ENCODE peak calls at places on chromosomes 4 and X, in six cellular contexts. V is neuronal stem cell, L is uterus, K is lower lobe of right lung, P is right lobe of liver, X is sigmoid colon. J is an unnamed sample. For H3K36me3, the result is how much of the 10 kb centered on the place peaks cover.

GRCh38 chrX:53253293-53254020 is 27.9 kb downstream of the IQSEC2 start:
- DNase-seq in L (no peak), P (no peak), X (no peak), V (no peak), K (no peak), J (peak)

GRCh38 chrX:16786791-16787735 is 797 bp downstream of the TXLNG start:
- DNase-seq in V (no peak), X (peak), P (peak), K (peak), L (peak), J (peak)

GRCh38 chrX:120358687-120359086 is 3.2 kb upstream of the ATP1B4 start:
- DNase-seq in P (no peak), L (no peak), V (no peak), X (no peak), K (no peak), J (no peak)

GRCh38 chrX:1403228-1403627 is 11.3 kb upstream of the SLC25A6 start:
- DNase-seq in L (no peak), P (no peak), X (peak), K (peak), V (no peak), J (peak)

GRCh38 chr4:168541608-168541953 is 44.7 kb downstream of the PALLD start:
- DNase-seq in P (no peak), V (no peak), X (no peak), L (no peak), K (no peak), J (no peak)

GRCh38 chr4:76589402-76589801 is 154.4 kb downstream of the SHROOM3 start:
- DNase-seq in X (no peak), P (no peak), K (no peak), V (no peak), L (no peak), J (no peak)

GRCh38 chr4:170672571-170672970 is 582.8 kb upstream of the AADAT start:
- DNase-seq in L (no peak), K (no peak), X (no peak), V (no peak), P (no peak), J (no peak)

GRCh38 chrX:69031971-69032391 is 133.3 kb downstream of the PJA1 start:
- DNase-seq in L (no peak), V (no peak), P (no peak), X (no peak), K (no peak), J (no peak)

GRCh38 chr4:41661447-41662076 is 87.0 kb downstream of the PHOX2B start:
- DNase-seq in X (no peak), P (peak), K (peak), L (peak), V (peak), J (peak)

GRCh38 chr4:178241601-178242118 is 799.4 kb upstream of the AGA start:
- DNase-seq in P (no peak), L (no peak), K (no peak), V (no peak), X (no peak), J (no peak)

GRCh38 chr4:185143596-185143969 is 517 bp downstream of the SLC25A4 start:
- DNase-seq in X (peak), L (peak), P (peak), K (peak), V (no peak), J (peak)

GRCh38 chr4:138910201-138910913 is 105.2 kb upstream of the NOCT start:
- DNase-seq in V (no peak), P (no peak), L (no peak), X (no peak), K (no peak), J (no peak)

GRCh38 chrX:130118396-130118795 is 8.1 kb upstream of the ELF4 start:
- DNase-seq in V (no peak), P (no peak), L (peak), K (no peak), X (no peak), J (no peak)

GRCh38 chrX:65726708-65727107 is 59.3 kb downstream of the MSN start:
- DNase-seq in X (no peak), K (no peak), L (no peak), P (no peak), V (no peak), J (no peak)

GRCh38 chrX:47644557-47645091 is 5.7 kb downstream of the ELK1 start:
- DNase-seq in X (no peak), L (no peak), K (no peak), V (no peak), P (no peak), J (no peak)

GRCh38 chr4:67922697-67923096 is 38.9 kb upstream of the TMPRSS11D start:
- DNase-seq in L (no peak), K (no peak), V (no peak), P (no peak), X (no peak), J (no peak)

GRCh38 chr4:99633772-99634171 is 23.9 kb downstream of the C4orf54 start:
- DNase-seq in V (no peak), X (no peak), P (no peak), K (no peak), L (no peak), J (no peak)

GRCh38 chr4:54566608-54567007 is 91.1 kb upstream of the KIT start:
- DNase-seq in V (no peak), K (no peak), P (no peak), L (no peak), X (no peak), J (no peak)

GRCh38 chrX:100090931-100091330 is 319.1 kb downstream of the PCDH19 start:
- DNase-seq in X (no peak), K (no peak), P (no peak), V (no peak), L (no peak), J (no peak)

DNA sequence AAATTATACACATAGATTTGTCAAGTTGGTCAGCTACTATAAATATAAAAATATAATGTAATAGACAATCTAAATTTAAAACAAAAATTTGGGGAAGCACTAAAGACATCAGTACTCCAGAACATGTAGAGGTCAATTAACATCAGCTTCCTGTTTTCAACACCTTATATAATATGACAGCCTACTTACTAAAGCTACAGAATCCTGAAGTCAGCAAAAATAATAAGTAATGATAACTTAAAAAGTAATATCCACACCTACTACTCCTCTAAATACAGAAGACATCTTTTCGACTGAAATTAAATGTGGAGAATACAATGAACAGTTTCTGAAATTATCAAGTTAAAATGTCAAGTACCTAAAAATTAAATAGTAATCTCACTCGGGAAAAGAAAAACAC is 118.6 kb downstream of the LRBA start:
- DNase-seq in X (no peak), K (no peak), L (no peak), P (no peak), V (no peak), J (no peak)
- H3K36me3 ChIP-seq in X (under half), K (under half), L (under half), P (under half), V (under half), J (under half)

DNA sequence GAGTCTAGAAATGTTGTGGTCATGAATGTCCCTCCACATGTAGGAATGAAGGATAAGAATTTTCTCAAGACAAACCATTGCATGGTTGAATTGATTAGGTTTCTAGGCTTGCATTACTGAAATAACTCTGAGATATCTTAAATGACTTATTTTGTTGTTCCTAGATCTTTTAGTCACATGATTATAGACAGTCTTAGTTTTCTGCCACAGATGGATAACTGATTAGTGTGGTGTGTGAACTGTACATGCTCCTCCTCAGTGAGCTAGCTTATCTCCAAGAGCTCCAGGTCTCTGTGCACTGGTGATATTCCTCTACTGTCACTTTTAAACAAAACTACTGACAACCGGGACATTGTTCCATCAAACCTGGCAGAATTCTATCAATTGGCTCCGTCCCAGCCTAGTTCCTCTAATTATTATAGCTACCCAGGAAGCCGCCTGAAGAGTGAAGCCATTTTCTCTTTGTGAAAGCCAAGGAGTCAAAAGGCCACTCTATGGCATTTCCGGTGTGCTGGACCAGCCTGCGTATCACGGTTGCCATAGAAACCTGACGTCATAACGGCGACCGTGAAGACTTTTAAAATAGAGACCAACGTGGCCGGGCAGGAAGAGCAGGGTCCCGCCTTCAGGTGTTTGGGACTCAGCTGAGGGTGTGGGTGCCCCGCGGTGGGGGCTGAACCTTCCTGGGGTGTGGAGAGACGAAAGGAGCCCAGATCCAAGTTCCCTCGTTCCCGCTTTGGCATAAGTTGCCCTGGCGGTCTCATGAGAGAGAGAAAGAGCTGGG is 28.1 kb downstream of the BEX3 start:
- DNase-seq in L (peak), P (peak), X (peak), V (peak), K (peak), J (peak)
- H3K4me3 ChIP-seq in L (peak), P (peak), X (peak), V (peak), K (peak), J (peak)

GRCh38 chrX:136750364-136750763 is 30.4 kb downstream of the ARHGEF6 start:
- DNase-seq in X (no peak), L (no peak), V (no peak), K (no peak), P (no peak), J (no peak)

GRCh38 chrX:136752796-136753195 is 27.9 kb downstream of the ARHGEF6 start:
- DNase-seq in L (no peak), X (no peak), K (no peak), P (no peak), V (no peak), J (no peak)

GRCh38 chrX:136745215-136746173 is 35.2 kb downstream of the ARHGEF6 start:
- DNase-seq in V (no peak), L (no peak), K (no peak), P (no peak), X (no peak), J (no peak)

GRCh38 chrX:136742721-136743379 is 37.9 kb downstream of the ARHGEF6 start:
- DNase-seq in L (no peak), K (no peak), P (no peak), V (no peak), X (no peak), J (no peak)

DNA sequence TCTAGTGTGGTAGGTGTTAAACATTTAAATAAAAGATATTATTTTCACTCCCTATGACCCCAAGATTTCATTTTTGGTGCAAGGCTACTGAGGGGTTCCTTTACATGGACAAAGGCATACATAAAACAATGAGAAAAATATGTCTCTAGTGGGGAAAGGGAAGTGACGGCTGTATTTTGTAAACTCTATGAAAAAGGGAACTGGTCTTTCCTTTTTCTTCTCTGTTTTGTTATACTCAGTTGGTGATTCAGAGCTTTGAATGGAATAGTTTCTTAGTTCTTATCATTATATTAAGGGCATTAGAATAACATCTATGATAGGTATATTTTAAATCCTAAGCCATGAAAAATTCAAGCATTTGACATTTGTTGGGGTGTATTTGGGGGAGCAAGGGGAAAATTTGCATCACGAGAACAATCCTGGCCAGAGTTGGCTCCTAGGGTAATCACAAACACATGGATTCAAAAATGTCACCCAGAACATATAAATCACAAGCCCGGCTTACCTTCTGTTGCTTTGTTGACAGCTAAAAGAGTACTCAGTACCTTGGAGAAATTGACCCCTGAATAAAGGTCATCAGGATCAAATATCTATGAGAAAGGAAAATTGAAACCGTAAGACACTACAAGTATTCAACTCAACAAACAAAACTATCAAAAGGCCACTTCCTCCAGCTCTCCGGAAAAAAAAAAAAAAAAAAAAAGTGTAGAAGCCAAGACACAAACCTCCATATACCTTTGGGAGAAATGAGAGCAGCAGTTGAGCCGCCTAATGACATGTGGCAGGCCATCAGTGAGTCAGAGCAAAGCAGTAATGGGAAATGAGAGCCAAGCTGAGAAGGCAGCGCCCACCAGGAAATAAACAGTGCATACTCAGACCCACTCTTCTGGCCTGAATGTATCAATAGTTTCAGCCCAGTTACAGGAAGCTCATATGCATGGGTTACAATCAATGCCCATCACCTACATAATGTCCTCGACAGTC is 33.4 kb downstream of the ARHGEF6 start:
- DNase-seq in X (no peak), L (no peak), V (no peak), P (no peak), K (no peak), J (no peak)
- H3K36me3 ChIP-seq in X (under half), L (under half), V (under half), P (under half), K (under half), J (under half)

DNA sequence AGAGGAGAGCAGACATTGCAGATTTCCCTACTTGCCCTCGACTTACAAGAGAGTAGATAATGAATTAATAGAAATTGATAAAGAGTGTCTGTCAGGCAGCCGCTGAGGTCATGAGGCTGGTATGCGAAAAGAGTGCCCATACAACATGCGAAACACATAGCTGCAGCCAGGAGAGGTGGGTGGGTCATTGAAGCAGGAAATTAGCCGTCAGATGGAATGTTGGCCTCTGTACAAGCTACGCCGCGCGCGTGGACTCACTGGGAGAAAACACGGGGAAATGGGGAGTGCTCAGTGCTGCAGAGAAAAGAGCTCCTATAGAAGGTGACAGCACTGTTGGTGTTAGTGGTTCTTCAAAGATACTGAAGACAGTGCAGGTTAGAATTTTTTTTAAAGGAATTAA is 125.1 kb downstream of the RAPGEF2 start:
- DNase-seq in V (peak), K (peak), X (peak), P (peak), L (peak), J (peak)
- H3K4me3 ChIP-seq in V (no peak), K (peak), X (peak), P (no peak), L (peak), J (peak)

GRCh38 chrX:116824785-116825184 is 362.0 kb upstream of the CT83 start:
- DNase-seq in X (no peak), K (no peak), P (no peak), V (peak), L (no peak), J (no peak)
- H3K36me3 ChIP-seq in X (under half), K (under half), P (under half), V (under half), L (under half), J (under half)

DNA sequence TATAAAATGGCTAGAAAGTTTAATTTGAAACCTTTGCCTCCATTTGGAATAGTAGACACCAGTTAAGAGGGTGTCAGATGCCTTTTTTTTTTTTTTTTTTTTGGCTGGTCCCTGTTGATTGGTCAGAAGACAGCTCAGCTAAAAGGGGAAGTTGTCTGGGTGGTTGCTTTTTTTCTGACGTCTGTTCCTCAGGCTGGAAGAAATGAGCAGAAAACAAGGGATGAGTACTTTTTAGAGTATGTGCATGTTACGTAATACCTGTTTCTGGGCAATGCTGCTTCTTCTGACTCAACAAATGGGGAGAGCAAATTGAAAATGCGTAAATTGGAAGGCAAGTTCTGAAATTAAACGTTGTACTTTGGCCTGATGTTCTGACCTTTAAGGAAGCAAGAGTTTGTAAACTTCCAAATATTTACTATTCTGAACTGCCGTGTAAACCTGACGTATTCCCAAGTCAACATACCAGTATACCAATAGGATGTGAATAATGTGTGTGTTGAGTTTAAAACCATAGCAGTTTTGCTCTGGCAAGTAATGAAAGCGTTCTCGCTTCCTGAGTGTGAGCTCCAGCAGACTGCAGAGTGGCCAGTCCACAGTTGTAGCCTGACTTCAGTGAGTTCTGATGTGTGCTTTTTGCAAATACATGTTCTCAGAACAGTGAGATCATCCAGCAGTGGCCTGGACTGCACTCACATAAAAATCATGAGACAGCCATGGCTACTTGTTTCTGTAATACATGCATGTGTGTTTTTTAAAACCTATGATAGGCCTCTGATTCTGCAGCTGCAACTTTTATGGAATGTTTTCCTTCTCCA is 1.7 kb downstream of the SAT1 start:
- DNase-seq in K (no peak), P (no peak), L (no peak), V (no peak), X (no peak), J (no peak)
- H3K4me3 ChIP-seq in K (peak), P (peak), L (peak), V (no peak), X (peak), J (peak)

GRCh38 chr4:166034965-166035364 is 161.9 kb downstream of the TLL1 start:
- DNase-seq in L (no peak), K (no peak), V (no peak), P (no peak), X (no peak), J (no peak)
- H3K36me3 ChIP-seq in L (under half), K (under half), V (under half), P (under half), X (under half), J (under half)

DNA sequence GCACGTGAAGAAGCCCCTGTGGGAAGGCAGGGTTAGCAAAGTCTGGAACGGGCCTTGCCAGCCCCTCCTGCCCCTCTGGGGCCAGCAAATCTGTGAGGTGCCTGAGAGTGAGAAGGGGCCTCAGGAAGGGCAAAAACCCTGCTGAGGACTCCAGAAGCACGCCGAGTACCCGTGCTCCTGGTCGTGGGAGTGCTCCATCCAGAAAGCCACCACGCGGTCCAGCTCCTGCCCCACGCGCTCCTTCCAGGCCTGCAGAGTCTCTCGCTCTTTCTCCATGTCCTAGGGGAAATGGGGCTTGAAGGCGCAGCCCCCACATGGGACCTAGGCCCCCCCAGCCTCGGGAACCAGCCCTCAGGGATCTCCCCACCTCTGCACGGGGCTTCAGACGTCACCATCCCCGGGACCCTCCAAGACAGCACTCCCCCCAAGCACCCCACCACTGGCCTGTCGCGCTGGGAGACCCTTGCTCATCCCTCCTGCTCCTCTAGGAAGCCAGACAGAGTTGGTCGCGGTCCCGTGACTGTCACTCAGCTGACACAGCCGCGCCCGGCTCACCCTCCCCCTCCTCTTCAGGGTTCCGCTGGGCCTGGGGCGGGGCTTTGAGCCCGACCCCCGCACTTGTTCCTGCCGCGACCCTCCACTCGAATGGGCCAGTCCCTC is at the start of gene RENBP:
- DNase-seq in V (no peak), X (no peak), L (no peak), K (peak), P (peak), J (peak)
- H3K4me3 ChIP-seq in V (peak), X (peak), L (no peak), K (peak), P (peak), J (no peak)

J was measured in aorta.